ENCODE peak calls at places on chromosomes 3 and 15, in five cellular contexts. S, X, K, O and H are unnamed samples.

GRCh38 chr3:69032137-69032536 is 18.7 kb upstream of the EOGT start:
- DNase-seq in S (no peak), O (peak), K (no peak), X (no peak), H (peak)

GRCh38 chr15:38050529-38050928 is 116.1 kb downstream of the TMCO5A start:
- DNase-seq in S (no peak), X (no peak), O (peak), K (no peak), H (peak)

GRCh38 chr3:145133281-145133680 is 1027.7 kb downstream of the PLOD2 start:
- DNase-seq in K (no peak), X (no peak), S (no peak), O (no peak), H (no peak)

GRCh38 chr15:92610101-92610520 is 45.5 kb downstream of the FAM174B start:
- DNase-seq in S (no peak), K (no peak), O (no peak), X (no peak), H (no peak)

GRCh38 chr3:61802772-61803171 is 241.4 kb downstream of the PTPRG start:
- DNase-seq in O (no peak), X (no peak), S (no peak), K (no peak), H (no peak)

GRCh38 chr3:49476563-49476962 is 6.5 kb downstream of the DAG1 start:
- DNase-seq in K (no peak), X (no peak), O (peak), S (no peak), H (peak)

GRCh38 chr3:48856469-48856868 is 8.8 kb upstream of the PRKAR2A start:
- DNase-seq in X (no peak), O (no peak), K (no peak), S (no peak), H (no peak)

GRCh38 chr3:72347819-72348319 is 500.4 kb downstream of the SHQ1 start:
- DNase-seq in O (peak), K (peak), X (peak), S (no peak), H (peak)

GRCh38 chr3:128395046-128395445 is 71.6 kb downstream of the DNAJB8 start:
- DNase-seq in K (no peak), S (no peak), O (no peak), X (no peak), H (no peak)

GRCh38 chr15:81146454-81146853 is 12.4 kb downstream of the CFAP161 start:
- DNase-seq in S (no peak), X (no peak), K (no peak), O (no peak), H (no peak)

GRCh38 chr3:169627789-169628188 is 35.7 kb downstream of the MECOM start:
- DNase-seq in X (no peak), S (no peak), K (no peak), O (peak), H (no peak)

GRCh38 chr15:74179983-74180688 is 6.6 kb downstream of the ISLR start:
- DNase-seq in X (peak), O (peak), S (no peak), K (no peak), H (peak)

GRCh38 chr15:58227706-58228543 is 89.7 kb downstream of the AQP9 start:
- DNase-seq in X (peak), K (peak), S (peak), O (peak), H (peak)

GRCh38 chr3:123880998-123881561 is 3.1 kb downstream of the MYLK start:
- DNase-seq in K (no peak), S (no peak), O (peak), X (no peak), H (peak)

GRCh38 chr3:155370198-155370597 is 76.7 kb upstream of the STRIT1 start:
- DNase-seq in X (peak), K (no peak), S (no peak), O (no peak), H (no peak)

GRCh38 chr3:48553886-48554845 is 2.4 kb downstream of the PFKFB4 start:
- DNase-seq in O (no peak), X (no peak), K (no peak), S (no peak), H (no peak)

GRCh38 chr15:61651267-61651666 is 409.0 kb downstream of the VPS13C start:
- DNase-seq in O (no peak), S (no peak), X (no peak), K (no peak), H (no peak)

GRCh38 chr15:39586387-39587171 is 5.7 kb downstream of the THBS1 start:
- DNase-seq in K (no peak), S (no peak), O (peak), X (no peak), H (peak)

GRCh38 chr3:119809249-119810017 is 27.5 kb downstream of the NR1I2 start:
- DNase-seq in X (peak), S (no peak), K (no peak), O (no peak), H (no peak)

GRCh38 chr3:108218811-108219210 is 3.4 kb downstream of the IFT57 start:
- DNase-seq in O (peak), S (no peak), K (no peak), X (no peak), H (peak)

GRCh38 chr3:119647177-119647576 is 13.2 kb downstream of the POPDC2 start:
- DNase-seq in K (no peak), X (no peak), S (no peak), O (no peak), H (no peak)

GRCh38 chr3:54557538-54558419 is 370.1 kb downstream of the LRTM1 start:
- DNase-seq in O (no peak), X (no peak), S (no peak), K (no peak), H (no peak)

GRCh38 chr3:155554777-155555445 is 190.0 kb downstream of the PLCH1 start:
- DNase-seq in S (no peak), K (no peak), X (no peak), O (no peak), H (no peak)

GRCh38 chr3:108041253-108041652 is 49.6 kb downstream of the CD47 start:
- DNase-seq in S (no peak), O (no peak), K (no peak), X (no peak), H (no peak)

GRCh38 chr15:20345401-20345958 is 196.1 kb downstream of the GOLGA6L6 start:
- DNase-seq in S (no peak), X (peak), K (no peak), O (no peak), H (no peak)

GRCh38 chr15:62287066-62287857 is 122.2 kb upstream of the C2CD4B start:
- DNase-seq in K (no peak), S (no peak), X (no peak), O (peak), H (no peak)

GRCh38 chr3:9100132-9100894 is 137.0 kb upstream of the RAD18 start:
- DNase-seq in X (no peak), O (no peak), S (no peak), K (no peak), H (no peak)

GRCh38 chr15:31357148-31357547 is 30.5 kb downstream of the KLF13 start:
- DNase-seq in O (no peak), X (no peak), S (no peak), K (no peak), H (no peak)

GRCh38 chr15:88543065-88543776 is 3.3 kb downstream of the DET1 start:
- DNase-seq in O (no peak), S (no peak), X (no peak), K (no peak), H (peak)

GRCh38 chr15:90230071-90230494 is 3.7 kb downstream of the CIB1 start:
- DNase-seq in K (no peak), X (peak), O (no peak), S (no peak), H (no peak)

GRCh38 chr15:100559330-100559729 is 30.6 kb upstream of the CERS3 start:
- DNase-seq in S (no peak), K (no peak), X (no peak), O (peak), H (peak)

GRCh38 chr15:57444877-57445513 is 68.7 kb downstream of the CGNL1 start:
- DNase-seq in K (no peak), S (no peak), X (no peak), O (no peak), H (peak)